ENCODE peak calls at places on chromosomes 5 and 9, in nine cellular contexts. V is mammary epithelial cell; X is trophoblast cell; R is CD4-positive, alpha-beta memory T cell; K is body of pancreas; D is stomach; Q is cardiac muscle cell; P is H1; A is left ventricle myocardium inferior. T is an unnamed sample.

GRCh38 chr5:136023935-136024645 is 4.7 kb upstream of the TGFBI start:
- DNase-seq in V (no peak), X (no peak), R (no peak), K (no peak), D (no peak), Q (peak; percentile 74), P (no peak), A (no peak), T (no peak)

GRCh38 chr9:82130331-82131042 is 141.9 kb downstream of the SPATA31D1 start:
- DNase-seq in V (peak; percentile 24), X (no peak), R (no peak), K (no peak), D (no peak), Q (no peak), P (no peak), A (no peak), T (no peak)

GRCh38 chr9:110655723-110656641 is 12.6 kb upstream of the MUSK start:
- DNase-seq in V (no peak), X (no peak), R (no peak), K (peak; percentile 19), D (no peak), Q (peak; percentile 91), P (no peak), A (peak; percentile 24), T (no peak)

GRCh38 chr9:104280216-104280585 is 186.1 kb downstream of the SMC2 start:
- DNase-seq in V (no peak), X (no peak), R (no peak), K (no peak), D (no peak), Q (peak; percentile 24), P (no peak), A (no peak), T (no peak)

GRCh38 chr5:159106569-159107282 is 7.0 kb upstream of the EBF1 start:
- DNase-seq in V (peak; percentile 38), X (peak; percentile 67), R (peak; percentile 60), K (peak; percentile 72), D (peak; percentile 71), Q (peak; percentile 81), P (peak; percentile 91), A (peak; percentile 83), T (no peak)

GRCh38 chr9:114156658-114157421 is 1.5 kb downstream of the COL27A1 start:
- DNase-seq in V (peak; percentile 63), X (peak; percentile 33), R (peak; percentile 19), K (peak; percentile 65), D (peak; percentile 45), Q (peak; percentile 89), P (peak; percentile 64), A (peak; percentile 62), T (no peak)

GRCh38 chr5:160175438-160176218 is 53.7 kb upstream of the FABP6 start:
- DNase-seq in V (no peak), X (no peak), R (no peak), K (no peak), D (no peak), Q (peak; percentile 56), P (no peak), A (peak; percentile 57), T (no peak)

GRCh38 chr9:134987906-134988700 is 70.4 kb upstream of the FCN1 start:
- DNase-seq in V (no peak), X (no peak), R (no peak), K (peak; percentile 12), D (no peak), Q (no peak), P (no peak), A (no peak), T (no peak)

GRCh38 chr5:39138892-39139291 is 64.7 kb upstream of the RICTOR start:
- DNase-seq in V (peak; percentile 85), X (no peak), R (no peak), K (no peak), D (no peak), Q (peak; percentile 51), P (no peak), A (no peak), T (no peak)

GRCh38 chr9:72038408-72038807 is 22.0 kb downstream of the C9orf57 start:
- DNase-seq in V (no peak), X (no peak), R (no peak), K (no peak), D (peak; percentile 37), Q (peak; percentile 79), P (no peak), A (peak; percentile 44), T (no peak)

GRCh38 chr9:22160235-22160634 is 151.1 kb upstream of the CDKN2B start:
- DNase-seq in V (no peak), X (no peak), R (no peak), K (no peak), D (no peak), Q (no peak), P (no peak), A (no peak), T (no peak)

GRCh38 chr9:32873131-32873530 is 89.8 kb downstream of the TMEM215 start:
- DNase-seq in V (no peak), X (no peak), R (no peak), K (no peak), D (no peak), Q (no peak), P (no peak), A (no peak), T (no peak)

GRCh38 chr5:86329318-86329717 is 288.4 kb upstream of the COX7C start:
- DNase-seq in V (no peak), X (no peak), R (no peak), K (no peak), D (no peak), Q (no peak), P (no peak), A (no peak), T (no peak)

GRCh38 chr5:142716963-142717362 is 31.1 kb upstream of the FGF1 start:
- DNase-seq in V (peak; percentile 66), X (peak; percentile 37), R (peak; percentile 14), K (peak; percentile 61), D (peak; percentile 52), Q (peak; percentile 62), P (no peak), A (peak; percentile 61), T (no peak)

GRCh38 chr9:37953775-37954437 is 50.0 kb upstream of the SLC25A51 start:
- DNase-seq in V (peak; percentile 99), X (peak; percentile 51), R (no peak), K (peak; percentile 48), D (no peak), Q (peak; percentile 89), P (no peak), A (no peak), T (no peak)

GRCh38 chr9:98652741-98653140 is 56.0 kb downstream of the GABBR2 start:
- DNase-seq in V (no peak), X (no peak), R (no peak), K (no peak), D (no peak), Q (no peak), P (no peak), A (no peak), T (no peak)

GRCh38 chr9:27365977-27366376 is 69.0 kb upstream of the EQTN start:
- DNase-seq in V (no peak), X (peak; percentile 56), R (no peak), K (no peak), D (no peak), Q (no peak), P (no peak), A (no peak), T (no peak)

GRCh38 chr9:130199605-130200004 is 27.4 kb downstream of the NCS1 start:
- DNase-seq in V (peak; percentile 78), X (no peak), R (no peak), K (no peak), D (no peak), Q (no peak), P (no peak), A (no peak), T (no peak)

GRCh38 chr5:178123094-178123986 is 7.5 kb upstream of the RMND5B start:
- DNase-seq in V (no peak), X (no peak), R (no peak), K (no peak), D (no peak), Q (no peak), P (no peak), A (no peak), T (no peak)

GRCh38 chr9:112856843-112857242 is 33.8 kb downstream of the SLC46A2 start:
- DNase-seq in V (no peak), X (no peak), R (no peak), K (no peak), D (no peak), Q (no peak), P (no peak), A (no peak), T (no peak)
- H3K4me1 ChIP-seq in V (peaks cover 3% of the 10 kb centered on the region), X (no peaks in the 10 kb centered on the region), R (no peaks in the 10 kb centered on the region), K (no peaks in the 10 kb centered on the region), D (peaks cover 8% of the 10 kb centered on the region), Q (peaks cover 11% of the 10 kb centered on the region), P (no peaks in the 10 kb centered on the region), A (peaks cover 12% of the 10 kb centered on the region), T (no peaks in the 10 kb centered on the region)

GRCh38 chr5:4100739-4101138 is 505.1 kb downstream of the IRX1 start:
- DNase-seq in V (no peak), X (no peak), R (no peak), K (no peak), D (no peak), Q (no peak), P (no peak), A (no peak), T (no peak)
- H3K4me1 ChIP-seq in V (peaks cover 5% of the 10 kb centered on the region), X (no peaks in the 10 kb centered on the region), R (no peaks in the 10 kb centered on the region), K (no peaks in the 10 kb centered on the region), D (no peaks in the 10 kb centered on the region), Q (peaks cover 47% of the 10 kb centered on the region), P (no peaks in the 10 kb centered on the region), A (peaks cover 39% of the 10 kb centered on the region), T (no peaks in the 10 kb centered on the region)

DNA sequence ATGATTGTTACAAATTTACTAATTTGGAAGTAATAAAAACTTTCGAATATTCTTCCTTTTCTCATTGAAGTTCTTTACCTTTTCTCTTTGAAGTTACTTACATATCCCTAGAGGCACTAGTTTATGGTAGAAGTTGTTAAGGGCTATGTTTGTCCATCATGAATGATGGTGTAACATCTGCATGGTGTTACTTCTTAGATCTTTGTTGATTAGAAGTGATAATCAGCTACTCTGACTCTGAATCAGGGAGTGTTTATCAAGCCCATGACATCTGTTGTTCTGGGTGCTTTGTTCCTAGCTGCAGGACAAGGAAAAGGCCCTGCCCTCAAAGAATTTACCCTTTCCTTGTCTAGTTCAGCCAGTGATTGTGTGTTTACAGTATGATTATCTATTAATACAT is 32.9 kb downstream of the MAP3K1 start:
- DNase-seq in V (no peak), X (no peak), R (no peak), K (no peak), D (no peak), Q (no peak), P (no peak), A (no peak), T (no peak)
- H3K4me1 ChIP-seq in V (peaks cover 4% of the 10 kb centered on the region), X (no peaks in the 10 kb centered on the region), R (peaks cover 98% of the 10 kb centered on the region), K (peaks cover 82% of the 10 kb centered on the region), D (peaks cover 82% of the 10 kb centered on the region), Q (peaks cover 21% of the 10 kb centered on the region), P (peaks cover 5% of the 10 kb centered on the region), A (peaks cover 94% of the 10 kb centered on the region), T (peaks cover 94% of the 10 kb centered on the region)

DNA sequence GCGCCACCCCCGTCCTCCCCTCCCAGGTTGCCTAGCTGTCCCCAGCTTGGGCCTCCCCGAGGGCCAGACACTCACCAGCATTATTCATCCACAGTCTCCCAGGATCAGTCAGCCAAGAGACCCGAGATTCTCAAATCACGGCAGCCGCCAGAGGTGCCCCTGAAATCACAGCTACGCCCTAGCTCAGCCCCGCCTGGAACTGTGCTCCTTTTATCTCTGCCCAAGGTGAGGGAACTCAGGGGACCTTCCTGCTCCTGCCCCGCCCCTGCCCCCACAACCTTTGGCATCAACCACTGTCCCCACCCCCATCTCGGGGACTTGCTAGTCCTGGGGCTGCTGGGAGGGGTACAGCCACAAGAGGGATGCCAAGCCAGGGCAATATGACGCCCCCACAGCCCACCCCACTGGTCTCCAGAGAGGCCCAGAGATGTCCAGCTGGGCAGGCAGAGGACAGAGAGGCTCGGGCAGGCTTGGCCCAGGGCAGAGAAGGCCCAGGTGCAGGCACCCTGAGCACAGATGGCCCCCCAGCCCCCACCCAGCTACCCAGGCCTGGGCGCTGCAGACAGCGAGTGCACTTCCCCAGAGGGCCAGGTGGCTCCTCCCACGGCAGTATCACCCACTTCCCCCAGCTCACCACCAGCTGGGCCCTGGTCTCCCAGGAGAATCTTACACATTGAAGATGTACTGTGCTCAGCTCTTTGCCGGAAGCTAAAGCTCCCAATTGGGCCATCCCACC is at the start of gene FUT7:
- DNase-seq in V (no peak), X (no peak), R (peak; percentile 36), K (no peak), D (no peak), Q (no peak), P (no peak), A (no peak), T (no peak)
- H3K4me1 ChIP-seq in V (peaks cover 34% of the 10 kb centered on the region), X (peaks cover 6% of the 10 kb centered on the region), R (peaks cover 73% of the 10 kb centered on the region), K (peaks cover 33% of the 10 kb centered on the region), D (peaks cover 41% of the 10 kb centered on the region), Q (peaks cover 5% of the 10 kb centered on the region), P (peaks cover 10% of the 10 kb centered on the region), A (peaks cover 35% of the 10 kb centered on the region), T (peaks cover 60% of the 10 kb centered on the region)